ENCODE peak calls at places on chromosomes 4 and X, in ten cellular contexts. P is mucosa of descending colon; C is adrenal gland; R is fibroblast of the aortic adventitia; O is transverse colon; V is H9; I is MCF 10A; X is foreskin fibroblast; L is dorsolateral prefrontal cortex; F is CD4-positive, alpha-beta T cell. N is an unnamed sample.

GRCh38 chr4:38056024-38056685 is 96.0 kb downstream of the PTTG2 start:
- DNase-seq in P (no peak), C (peak), R (peak), O (no peak), V (no peak), I (no peak), X (no peak), L (no peak), F (no peak), N (no peak)

GRCh38 chr4:6415306-6415705 is 57.1 kb downstream of the PPP2R2C start:
- DNase-seq in P (no peak), C (no peak), R (no peak), O (no peak), V (no peak), I (no peak), X (no peak), L (no peak), F (no peak), N (no peak)

GRCh38 chrX:154448484-154448883 is 4.5 kb downstream of the FAM50A start:
- DNase-seq in P (no peak), C (no peak), R (no peak), O (no peak), V (no peak), I (no peak), X (no peak), L (no peak), F (no peak), N (no peak)

GRCh38 chrX:8784162-8784561 is 17.0 kb downstream of the FAM9A start:
- DNase-seq in P (no peak), C (no peak), R (no peak), O (no peak), V (no peak), I (no peak), X (no peak), L (no peak), F (no peak), N (no peak)

GRCh38 chr4:4645743-4646142 is 103.9 kb upstream of the STX18 start:
- DNase-seq in P (no peak), C (no peak), R (no peak), O (no peak), V (no peak), I (no peak), X (no peak), L (no peak), F (no peak), N (no peak)

GRCh38 chrX:110851780-110852179 is 56.2 kb upstream of the CHRDL1 start:
- DNase-seq in P (no peak), C (no peak), R (peak), O (no peak), V (no peak), I (peak), X (peak), L (no peak), F (no peak), N (no peak)

GRCh38 chr4:40842318-40842717 is 92.6 kb downstream of the NSUN7 start:
- DNase-seq in P (no peak), C (no peak), R (no peak), O (no peak), V (no peak), I (no peak), X (no peak), L (no peak), F (no peak), N (peak)

GRCh38 chr4:147543039-147543438 is 62.1 kb downstream of the EDNRA start:
- DNase-seq in P (no peak), C (no peak), R (peak), O (no peak), V (no peak), I (peak), X (no peak), L (no peak), F (no peak), N (no peak)

GRCh38 chr4:156377036-156377700 is 423.5 kb upstream of the CTSO start:
- DNase-seq in P (no peak), C (no peak), R (peak), O (no peak), V (no peak), I (no peak), X (peak), L (no peak), F (no peak), N (no peak)

GRCh38 chr4:159481936-159482335 is 379.1 kb downstream of the RAPGEF2 start:
- DNase-seq in P (no peak), C (no peak), R (no peak), O (no peak), V (no peak), I (no peak), X (no peak), L (no peak), F (no peak), N (no peak)

GRCh38 chrX:103376118-103376978 is at the start of gene BEX3:
- DNase-seq in P (peak), C (peak), R (peak), O (peak), V (peak), I (peak), X (peak), L (peak), F (peak), N (peak)

GRCh38 chr4:56783986-56784385 is 37.5 kb downstream of the SPINK2 start:
- DNase-seq in P (no peak), C (no peak), R (no peak), O (no peak), V (no peak), I (no peak), X (no peak), L (no peak), F (no peak), N (no peak)

GRCh38 chr4:70613182-70613892 is 15.2 kb upstream of the ENAM start:
- DNase-seq in P (no peak), C (no peak), R (no peak), O (no peak), V (no peak), I (no peak), X (no peak), L (no peak), F (no peak), N (no peak)

GRCh38 chr4:72909461-72909860 is 160.1 kb downstream of the COX18 start:
- DNase-seq in P (no peak), C (no peak), R (peak), O (no peak), V (peak), I (peak), X (no peak), L (no peak), F (no peak), N (no peak)

GRCh38 chr4:88217169-88217568 is 58.7 kb upstream of the ABCG2 start:
- DNase-seq in P (no peak), C (no peak), R (no peak), O (no peak), V (no peak), I (no peak), X (no peak), L (no peak), F (no peak), N (no peak)

GRCh38 chr4:55175779-55176231 is 50.4 kb upstream of the KDR start:
- DNase-seq in P (no peak), C (no peak), R (peak), O (no peak), V (no peak), I (peak), X (peak), L (no peak), F (no peak), N (no peak)

GRCh38 chrX:17788439-17788838 is 51.1 kb downstream of the SCML1 start:
- DNase-seq in P (no peak), C (peak), R (peak), O (peak), V (peak), I (peak), X (peak), L (no peak), F (peak), N (peak)

GRCh38 chrX:110042521-110042920 is 39.6 kb downstream of the TMEM164 start:
- DNase-seq in P (no peak), C (no peak), R (no peak), O (no peak), V (no peak), I (no peak), X (no peak), L (no peak), F (no peak), N (no peak)

GRCh38 chr4:1571165-1571908 is 112.8 kb downstream of the FAM53A start:
- DNase-seq in P (peak), C (no peak), R (no peak), O (no peak), V (no peak), I (no peak), X (no peak), L (no peak), F (no peak), N (peak)

GRCh38 chr4:169968999-169969398 is 57.2 kb downstream of the MFAP3L start:
- DNase-seq in P (no peak), C (no peak), R (peak), O (no peak), V (no peak), I (peak), X (peak), L (no peak), F (no peak), N (no peak)

GRCh38 chrX:120365968-120366367 is 4.1 kb downstream of the ATP1B4 start:
- DNase-seq in P (no peak), C (no peak), R (no peak), O (no peak), V (no peak), I (no peak), X (no peak), L (no peak), F (no peak), N (no peak)

GRCh38 chr4:139986621-139987510 is 167.1 kb downstream of the MAML3 start:
- DNase-seq in P (no peak), C (peak), R (no peak), O (no peak), V (no peak), I (no peak), X (no peak), L (no peak), F (no peak), N (no peak)

GRCh38 chr4:26457412-26457811 is 32.9 kb downstream of the CCKAR start:
- DNase-seq in P (no peak), C (no peak), R (no peak), O (no peak), V (no peak), I (no peak), X (no peak), L (no peak), F (no peak), N (no peak)

GRCh38 chr4:59968796-59969195 is 1231.3 kb upstream of the ADGRL3 start:
- DNase-seq in P (no peak), C (no peak), R (no peak), O (no peak), V (no peak), I (no peak), X (no peak), L (no peak), F (no peak), N (no peak)

GRCh38 chr4:145679520-145679919 is 426 bp upstream of the C4orf51 start:
- DNase-seq in P (no peak), C (no peak), R (peak), O (no peak), V (no peak), I (peak), X (peak), L (no peak), F (no peak), N (no peak)

GRCh38 chr4:168647976-168648375 is 151.1 kb downstream of the PALLD start:
- DNase-seq in P (no peak), C (no peak), R (no peak), O (no peak), V (no peak), I (no peak), X (no peak), L (no peak), F (no peak), N (no peak)

GRCh38 chr4:73864973-73865372 is 4.2 kb upstream of the CXCL1 start:
- DNase-seq in P (no peak), C (no peak), R (peak), O (no peak), V (no peak), I (peak), X (no peak), L (no peak), F (no peak), N (no peak)

GRCh38 chrX:88982933-88983332 is 235.9 kb downstream of the CPXCR1 start:
- DNase-seq in P (no peak), C (no peak), R (no peak), O (no peak), V (no peak), I (no peak), X (no peak), L (no peak), F (no peak), N (no peak)

GRCh38 chr4:13533670-13534343 is 10.5 kb downstream of the NKX3-2 start:
- DNase-seq in P (no peak), C (peak), R (no peak), O (no peak), V (no peak), I (no peak), X (no peak), L (no peak), F (no peak), N (no peak)

GRCh38 chrX:45011131-45011530 is 138.1 kb downstream of the KDM6A start:
- DNase-seq in P (no peak), C (no peak), R (no peak), O (no peak), V (no peak), I (no peak), X (peak), L (no peak), F (no peak), N (no peak)

GRCh38 chrX:145410622-145411021 is 163.3 kb downstream of the SPANXN1 start:
- DNase-seq in P (no peak), C (no peak), R (no peak), O (no peak), V (no peak), I (no peak), X (no peak), L (no peak), F (no peak), N (no peak)

GRCh38 chrX:145405012-145405411 is 157.7 kb downstream of the SPANXN1 start:
- DNase-seq in P (no peak), C (no peak), R (peak), O (no peak), V (no peak), I (peak), X (no peak), L (no peak), F (no peak), N (no peak)
- TF ChIP-seq CTCF in P (peak), C (peak), R (peak), O (peak), V (peak), I (peak), X (peak), L (peak), F (peak), N (no peak)

GRCh38 chr4:28001698-28002097 is 1141.1 kb downstream of the STIM2 start:
- DNase-seq in P (no peak), C (no peak), R (no peak), O (no peak), V (no peak), I (no peak), X (no peak), L (no peak), F (no peak), N (no peak)
- TF ChIP-seq CTCF in P (no peak), C (no peak), R (no peak), O (no peak), V (peak), I (no peak), X (no peak), L (no peak), F (no peak), N (no peak)

GRCh38 chrX:3527811-3528210 is 181.4 kb upstream of the MXRA5 start:
- DNase-seq in P (no peak), C (no peak), R (no peak), O (no peak), V (no peak), I (no peak), X (no peak), L (no peak), F (no peak), N (no peak)
- TF ChIP-seq CTCF in P (no peak), C (no peak), R (no peak), O (no peak), V (no peak), I (no peak), X (no peak), L (no peak), F (no peak), N (no peak)

DNA sequence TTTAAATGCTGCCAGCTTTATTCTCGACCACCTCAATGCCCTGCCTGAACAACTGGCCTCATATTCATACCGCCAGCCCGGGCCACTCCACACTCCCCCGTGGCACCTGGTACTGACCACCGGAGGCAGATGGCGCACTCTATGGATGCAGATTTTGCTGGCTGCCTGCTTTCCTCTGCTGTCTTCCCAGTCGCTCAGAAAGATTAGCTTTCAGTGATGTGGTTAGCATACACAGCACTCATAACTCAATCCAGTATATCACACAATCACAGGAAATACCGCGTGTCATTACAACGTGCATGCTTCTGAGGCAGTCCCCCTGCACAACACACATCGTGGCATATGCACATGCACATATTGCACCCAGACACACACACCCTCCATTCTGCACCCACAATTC is 147.2 kb upstream of the BCOR start:
- DNase-seq in P (no peak), C (no peak), R (peak), O (no peak), V (no peak), I (no peak), X (no peak), L (no peak), F (no peak), N (no peak)
- TF ChIP-seq CTCF in P (no peak), C (no peak), R (peak), O (no peak), V (no peak), I (no peak), X (no peak), L (no peak), F (no peak), N (no peak)

GRCh38 chr4:98505991-98506390 is 152.4 kb downstream of the TSPAN5 start:
- DNase-seq in P (no peak), C (no peak), R (peak), O (no peak), V (no peak), I (no peak), X (no peak), L (no peak), F (no peak), N (no peak)

GRCh38 chr4:98498774-98499173 is 159.6 kb downstream of the TSPAN5 start:
- DNase-seq in P (no peak), C (no peak), R (no peak), O (no peak), V (no peak), I (no peak), X (no peak), L (no peak), F (no peak), N (no peak)

GRCh38 chr4:98501383-98501782 is 157.0 kb downstream of the TSPAN5 start:
- DNase-seq in P (no peak), C (no peak), R (no peak), O (no peak), V (no peak), I (no peak), X (peak), L (no peak), F (no peak), N (no peak)

GRCh38 chr4:98504091-98504490 is 154.3 kb downstream of the TSPAN5 start:
- DNase-seq in P (no peak), C (no peak), R (no peak), O (no peak), V (no peak), I (no peak), X (no peak), L (no peak), F (no peak), N (no peak)

DNA sequence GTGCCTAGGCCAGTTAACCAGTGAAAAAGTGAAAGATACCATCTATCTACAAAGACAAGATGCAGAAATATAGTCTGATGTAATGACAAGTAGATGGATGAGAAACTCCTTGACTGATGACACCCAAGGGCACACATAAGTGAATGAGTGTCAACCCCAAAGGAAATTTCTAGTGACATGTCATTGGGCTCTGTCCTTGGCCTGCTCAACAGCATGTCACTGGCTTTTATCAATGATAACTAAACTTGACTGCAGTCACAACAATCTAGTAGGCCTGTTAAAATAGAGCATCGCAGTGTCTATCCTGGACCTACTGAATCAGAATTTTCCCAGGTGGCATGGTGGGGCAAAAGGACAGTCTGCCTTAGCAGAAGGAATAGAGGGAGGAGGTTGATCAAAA is 155.8 kb downstream of the TSPAN5 start:
- DNase-seq in P (no peak), C (no peak), R (no peak), O (no peak), V (no peak), I (no peak), X (no peak), L (no peak), F (no peak), N (no peak)
- TF ChIP-seq CTCF in P (no peak), C (no peak), R (no peak), O (no peak), V (no peak), I (no peak), X (no peak), L (no peak), F (no peak), N (no peak)

GRCh38 chrX:74510401-74510800 is 89.1 kb downstream of the SLC16A2 start:
- DNase-seq in P (no peak), C (no peak), R (no peak), O (no peak), V (no peak), I (no peak), X (no peak), L (no peak), F (no peak), N (no peak)

GRCh38 chrX:74506310-74507115 is 85.2 kb downstream of the SLC16A2 start:
- DNase-seq in P (no peak), C (no peak), R (no peak), O (no peak), V (no peak), I (no peak), X (no peak), L (no peak), F (no peak), N (no peak)

GRCh38 chrX:74509989-74510388 is 88.7 kb downstream of the SLC16A2 start:
- DNase-seq in P (no peak), C (no peak), R (peak), O (no peak), V (no peak), I (no peak), X (no peak), L (no peak), F (no peak), N (no peak)

GRCh38 chrX:74500555-74500954 is 79.3 kb downstream of the SLC16A2 start:
- DNase-seq in P (no peak), C (no peak), R (no peak), O (no peak), V (no peak), I (no peak), X (no peak), L (no peak), F (no peak), N (no peak)

DNA sequence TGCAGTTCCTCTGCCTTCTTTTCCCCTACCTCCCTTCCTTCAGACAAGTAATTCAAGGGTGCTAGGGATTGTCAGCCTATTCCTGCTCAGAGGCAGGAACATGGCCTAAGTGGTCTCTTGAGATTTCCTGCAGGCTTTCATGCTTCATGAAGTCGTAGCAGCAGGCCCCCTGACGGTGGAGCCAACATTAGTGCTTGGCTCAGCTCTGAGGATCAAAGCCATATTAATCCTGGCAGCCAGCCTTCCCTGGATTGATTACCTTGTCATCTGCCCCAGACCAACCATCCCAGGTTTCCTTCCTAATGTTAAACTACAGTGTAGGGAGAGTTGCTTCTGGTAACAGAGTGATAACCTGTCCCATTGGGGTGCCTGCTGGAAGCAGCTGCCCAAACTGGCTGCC is 84.1 kb downstream of the SLC16A2 start:
- DNase-seq in P (no peak), C (no peak), R (no peak), O (no peak), V (no peak), I (no peak), X (no peak), L (no peak), F (no peak), N (no peak)
- TF ChIP-seq CTCF in P (no peak), C (no peak), R (no peak), O (no peak), V (no peak), I (no peak), X (no peak), L (no peak), F (no peak), N (no peak)

DNA sequence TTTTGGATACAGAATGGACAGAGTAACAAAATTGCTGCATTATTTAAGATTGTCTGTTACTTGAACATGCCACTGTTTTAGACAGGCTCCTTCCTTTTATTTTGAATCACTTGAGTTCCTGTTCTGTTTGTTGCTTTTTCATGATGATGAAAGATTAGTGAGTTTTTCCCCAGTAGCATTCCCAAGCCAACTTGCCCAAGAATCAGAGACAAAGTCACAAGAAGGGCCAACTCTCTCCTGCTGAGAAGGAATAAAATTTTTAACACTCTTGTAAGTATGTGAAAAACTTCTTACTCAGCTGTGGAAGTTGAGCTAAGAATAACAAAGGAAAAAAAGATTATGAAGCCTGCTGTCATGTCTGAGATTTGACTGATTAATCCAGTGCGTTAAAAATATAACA is 104.2 kb downstream of the KLHL8 start:
- DNase-seq in P (no peak), C (no peak), R (peak), O (no peak), V (no peak), I (no peak), X (no peak), L (no peak), F (no peak), N (no peak)
- TF ChIP-seq CTCF in P (no peak), C (no peak), R (no peak), O (no peak), V (no peak), I (no peak), X (no peak), L (no peak), F (no peak), N (no peak)